ENCODE peak calls at places on chromosomes 12 and 14, in eight cellular contexts. G is mammary epithelial cell, C is IMR-90, P is body of pancreas, O is brain microvascular endothelial cell, J is RWPE1, W is AG04450, M is Panc1. E is an unnamed sample.

GRCh38 chr12:53999596-54000104 is 311 bp upstream of the HOXC9 start:
- DNase-seq in P (no peak), W (no peak), M (no peak), C (peak), O (no peak), G (peak), J (peak), E (no peak)

GRCh38 chr14:37230551-37231194 is 32.9 kb downstream of the MIPOL1 start:
- DNase-seq in P (no peak), C (peak), J (peak), G (peak), W (peak), O (peak), M (no peak), E (no peak)

GRCh38 chr12:84585996-84586395 is 326.6 kb downstream of the SLC6A15 start:
- DNase-seq in J (no peak), M (no peak), P (no peak), C (peak), W (no peak), O (peak), G (peak), E (no peak)

GRCh38 chr12:78651755-78652154 is 212.8 kb upstream of the SYT1 start:
- DNase-seq in C (no peak), M (no peak), O (no peak), W (no peak), P (no peak), J (no peak), G (no peak), E (no peak)

GRCh38 chr12:116924558-116925453 is 14.1 kb downstream of the FBXW8 start:
- DNase-seq in W (peak), J (peak), C (peak), M (no peak), O (peak), P (no peak), G (peak), E (no peak)

GRCh38 chr14:93943052-93943451 is 15.9 kb downstream of the FAM181A start:
- DNase-seq in G (no peak), J (no peak), P (no peak), O (peak), C (peak), W (peak), M (no peak), E (no peak)

GRCh38 chr14:99732436-99733220 is 48.5 kb downstream of the CYP46A1 start:
- DNase-seq in J (no peak), C (no peak), M (no peak), O (no peak), G (no peak), P (peak), W (no peak), E (no peak)

GRCh38 chr14:69633238-69633637 is 21.8 kb downstream of the SUSD6 start:
- DNase-seq in P (no peak), O (no peak), M (no peak), G (no peak), J (no peak), C (no peak), W (no peak), E (no peak)

GRCh38 chr12:6224550-6224949 is 24.4 kb downstream of the CD9 start:
- DNase-seq in J (no peak), W (no peak), O (no peak), P (no peak), G (peak), C (no peak), M (no peak), E (peak)

GRCh38 chr14:95265106-95266094 is 54.3 kb downstream of the CLMN start:
- DNase-seq in W (peak), M (peak), O (peak), P (peak), G (peak), J (peak), C (peak), E (no peak)

GRCh38 chr14:59213368-59214315 is 25.2 kb downstream of the DAAM1 start:
- DNase-seq in P (no peak), W (peak), O (peak), J (no peak), G (no peak), C (peak), M (no peak), E (no peak)

GRCh38 chr12:49489720-49490119 is 49.1 kb upstream of the KCNH3 start:
- DNase-seq in W (peak), O (peak), J (peak), M (no peak), C (peak), G (peak), P (no peak), E (no peak)

GRCh38 chr14:104353921-104354701 is 215.7 kb downstream of the KIF26A start:
- DNase-seq in C (no peak), G (no peak), M (no peak), O (no peak), J (no peak), W (no peak), P (peak), E (no peak)

GRCh38 chr14:92450351-92451070 is 63.1 kb upstream of the RIN3 start:
- DNase-seq in W (no peak), J (no peak), P (no peak), C (no peak), G (no peak), M (no peak), O (no peak), E (no peak)

GRCh38 chr12:131391399-131391798 is 319.5 kb upstream of the SFSWAP start:
- DNase-seq in G (no peak), W (no peak), O (no peak), M (no peak), J (no peak), P (no peak), C (no peak), E (no peak)

GRCh38 chr14:65011559-65011958 is 24.9 kb downstream of the FNTB start:
- DNase-seq in M (no peak), P (no peak), W (no peak), O (no peak), J (no peak), C (no peak), G (no peak), E (peak)

GRCh38 chr14:65084554-65085190 is 17.6 kb downstream of the MAX start:
- DNase-seq in C (no peak), W (no peak), O (no peak), M (no peak), J (no peak), P (no peak), G (no peak), E (no peak)

GRCh38 chr12:106174876-106175275 is 36.1 kb upstream of the NUAK1 start:
- DNase-seq in C (peak), W (no peak), M (no peak), O (no peak), J (no peak), G (no peak), P (no peak), E (no peak)

GRCh38 chr12:132401982-132402381 is 72.6 kb upstream of the GALNT9 start:
- DNase-seq in C (no peak), O (no peak), M (no peak), J (no peak), W (no peak), G (no peak), P (peak), E (no peak)

GRCh38 chr14:90611936-90612335 is 204.3 kb downstream of the TTC7B start:
- DNase-seq in J (no peak), M (no peak), P (no peak), G (no peak), C (no peak), W (no peak), O (no peak), E (no peak)
- H3K27ac ChIP-seq in J (no peak), M (no peak), P (no peak), G (no peak), C (no peak), W (no peak), O (no peak), E (no peak)

GRCh38 chr12:65520658-65521057 is 242.2 kb downstream of the MSRB3 start:
- DNase-seq in J (no peak), G (no peak), P (no peak), W (no peak), C (no peak), O (no peak), M (no peak), E (no peak)
- H3K27ac ChIP-seq in J (no peak), G (no peak), P (no peak), W (no peak), C (no peak), O (no peak), M (no peak), E (no peak)

GRCh38 chr12:123489580-123489979 is 31.6 kb downstream of the SNRNP35 start:
- DNase-seq in O (no peak), P (no peak), J (no peak), C (no peak), W (no peak), G (no peak), M (no peak), E (no peak)
- H3K27ac ChIP-seq in O (no peak), P (no peak), J (peak), C (no peak), W (no peak), G (no peak), M (no peak), E (no peak)

GRCh38 chr12:113184900-113185179 is 438 bp downstream of the DDX54 start:
- DNase-seq in G (peak), P (peak), J (peak), W (peak), M (no peak), O (peak), C (peak), E (peak)
- H3K27ac ChIP-seq in G (peak), P (peak), J (peak), W (peak), M (peak), O (peak), C (peak), E (peak)